ENCODE peak calls at places on chromosomes 13 and 19, in six cellular contexts. One of them, this sample, is unnamed.

GRCh38 chr13:50537029-50537428 is 306.5 kb downstream of the DLEU7 start:
- DNase-seq in H7: no peak
- DNase-seq in esophagus squamous epithelium: no peak
- DNase-seq in GM04504: no peak
- DNase-seq in effector CD4-positive, alpha-beta T cell: no peak
- DNase-seq in GM12865: no peak
- DNase-seq in this sample: no peak

GRCh38 chr19:40592170-40592569 is 9.0 kb upstream of the LTBP4 start:
- DNase-seq in H7: peak
- DNase-seq in esophagus squamous epithelium: no peak
- DNase-seq in GM04504: no peak
- DNase-seq in effector CD4-positive, alpha-beta T cell: no peak
- DNase-seq in GM12865: peak
- DNase-seq in this sample: no peak

GRCh38 chr13:44437356-44438233 is 64.0 kb downstream of the SERP2 start:
- DNase-seq in H7: no peak
- DNase-seq in esophagus squamous epithelium: no peak
- DNase-seq in GM04504: no peak
- DNase-seq in effector CD4-positive, alpha-beta T cell: no peak
- DNase-seq in GM12865: peak
- DNase-seq in this sample: no peak

GRCh38 chr19:18796239-18796638 is 5.1 kb upstream of the COMP start:
- DNase-seq in H7: no peak
- DNase-seq in esophagus squamous epithelium: no peak
- DNase-seq in GM04504: no peak
- DNase-seq in effector CD4-positive, alpha-beta T cell: no peak
- DNase-seq in GM12865: no peak
- DNase-seq in this sample: no peak

GRCh38 chr19:17953869-17954268 is 13.0 kb upstream of the KCNN1 start:
- DNase-seq in H7: peak
- DNase-seq in esophagus squamous epithelium: no peak
- DNase-seq in GM04504: no peak
- DNase-seq in effector CD4-positive, alpha-beta T cell: no peak
- DNase-seq in GM12865: no peak
- DNase-seq in this sample: no peak

GRCh38 chr13:49308977-49309408 is 61.3 kb downstream of the CDADC1 start:
- DNase-seq in H7: no peak
- DNase-seq in esophagus squamous epithelium: no peak
- DNase-seq in GM04504: no peak
- DNase-seq in effector CD4-positive, alpha-beta T cell: no peak
- DNase-seq in GM12865: no peak
- DNase-seq in this sample: no peak

GRCh38 chr13:19726611-19727010 is 56.1 kb downstream of the PSPC1 start:
- DNase-seq in H7: no peak
- DNase-seq in esophagus squamous epithelium: no peak
- DNase-seq in GM04504: no peak
- DNase-seq in effector CD4-positive, alpha-beta T cell: no peak
- DNase-seq in GM12865: no peak
- DNase-seq in this sample: no peak

GRCh38 chr13:112651306-112651705 is 38.5 kb upstream of the ATP11A start:
- DNase-seq in H7: no peak
- DNase-seq in esophagus squamous epithelium: no peak
- DNase-seq in GM04504: no peak
- DNase-seq in effector CD4-positive, alpha-beta T cell: no peak
- DNase-seq in GM12865: no peak
- DNase-seq in this sample: no peak

GRCh38 chr13:72651196-72651595 is 76.2 kb downstream of the MZT1 start:
- DNase-seq in H7: peak
- DNase-seq in esophagus squamous epithelium: no peak
- DNase-seq in GM04504: no peak
- DNase-seq in effector CD4-positive, alpha-beta T cell: no peak
- DNase-seq in GM12865: no peak
- DNase-seq in this sample: no peak

GRCh38 chr19:12779162-12779993 is 4.0 kb upstream of the HOOK2 start:
- DNase-seq in H7: peak
- DNase-seq in esophagus squamous epithelium: no peak
- DNase-seq in GM04504: no peak
- DNase-seq in effector CD4-positive, alpha-beta T cell: no peak
- DNase-seq in GM12865: peak
- DNase-seq in this sample: no peak

GRCh38 chr19:30625947-30626346 is 253.8 kb downstream of the ZNF536 start:
- DNase-seq in H7: no peak
- DNase-seq in esophagus squamous epithelium: no peak
- DNase-seq in GM04504: no peak
- DNase-seq in effector CD4-positive, alpha-beta T cell: no peak
- DNase-seq in GM12865: no peak
- DNase-seq in this sample: no peak

GRCh38 chr19:6417713-6418561 is 6.7 kb downstream of the KHSRP start:
- DNase-seq in H7: peak
- DNase-seq in esophagus squamous epithelium: no peak
- DNase-seq in GM04504: no peak
- DNase-seq in effector CD4-positive, alpha-beta T cell: no peak
- DNase-seq in GM12865: no peak
- DNase-seq in this sample: no peak

GRCh38 chr13:101757446-101758039 is 305.1 kb downstream of the ITGBL1 start:
- DNase-seq in H7: no peak
- DNase-seq in esophagus squamous epithelium: no peak
- DNase-seq in GM04504: peak
- DNase-seq in effector CD4-positive, alpha-beta T cell: no peak
- DNase-seq in GM12865: peak
- DNase-seq in this sample: no peak

GRCh38 chr13:113013303-113013702 is 44.3 kb downstream of the MCF2L start:
- DNase-seq in H7: no peak
- DNase-seq in esophagus squamous epithelium: no peak
- DNase-seq in GM04504: no peak
- DNase-seq in effector CD4-positive, alpha-beta T cell: no peak
- DNase-seq in GM12865: no peak
- DNase-seq in this sample: no peak

GRCh38 chr13:22198656-22199217 is 527.9 kb downstream of the FGF9 start:
- DNase-seq in H7: no peak
- DNase-seq in esophagus squamous epithelium: no peak
- DNase-seq in GM04504: no peak
- DNase-seq in effector CD4-positive, alpha-beta T cell: no peak
- DNase-seq in GM12865: no peak
- DNase-seq in this sample: no peak

GRCh38 chr13:44768775-44769578 is 192.8 kb upstream of the TSC22D1 start:
- DNase-seq in H7: no peak
- DNase-seq in esophagus squamous epithelium: no peak
- DNase-seq in GM04504: no peak
- DNase-seq in effector CD4-positive, alpha-beta T cell: no peak
- DNase-seq in GM12865: peak
- DNase-seq in this sample: no peak

GRCh38 chr19:48950830-48951519 is 3.7 kb upstream of the BAX start:
- DNase-seq in H7: no peak
- DNase-seq in esophagus squamous epithelium: no peak
- DNase-seq in GM04504: no peak
- DNase-seq in effector CD4-positive, alpha-beta T cell: no peak
- DNase-seq in GM12865: no peak
- DNase-seq in this sample: no peak

GRCh38 chr13:52004508-52005183 is 6.6 kb downstream of the ATP7B start:
- DNase-seq in H7: no peak
- DNase-seq in esophagus squamous epithelium: no peak
- DNase-seq in GM04504: no peak
- DNase-seq in effector CD4-positive, alpha-beta T cell: no peak
- DNase-seq in GM12865: no peak
- DNase-seq in this sample: no peak

GRCh38 chr13:96229356-96229755 is 139.4 kb downstream of the HS6ST3 start:
- DNase-seq in H7: peak
- DNase-seq in esophagus squamous epithelium: no peak
- DNase-seq in GM04504: no peak
- DNase-seq in effector CD4-positive, alpha-beta T cell: no peak
- DNase-seq in GM12865: peak
- DNase-seq in this sample: no peak

GRCh38 chr19:49808762-49809154 is 4.3 kb downstream of the FUZ start:
- DNase-seq in H7: peak
- DNase-seq in esophagus squamous epithelium: peak
- DNase-seq in GM04504: no peak
- DNase-seq in effector CD4-positive, alpha-beta T cell: peak
- DNase-seq in GM12865: peak
- DNase-seq in this sample: peak